ENCODE peak calls at places on chromosomes 6 and 20, in six cellular contexts. K is neuronal stem cell, L is IMR-90, M is mesendoderm, V is mesenchymal stem cell, Z is H1. E is an unnamed sample.

GRCh38 chr6:120681204-120681603 is 653.1 kb downstream of the TBC1D32 start:
- DNase-seq in K (no peak), L (no peak), M (no peak), V (no peak), Z (no peak), E (no peak)

GRCh38 chr6:66772785-66773184 is 1065.8 kb upstream of the EYS start:
- DNase-seq in K (no peak), L (no peak), M (peak), V (peak), Z (no peak), E (no peak)

GRCh38 chr6:42505377-42505702 is 53.6 kb upstream of the TRERF1 start:
- DNase-seq in K (no peak), L (peak), M (no peak), V (peak), Z (no peak), E (no peak)

GRCh38 chr20:13839421-13840092 is 54.7 kb downstream of the NDUFAF5 start:
- DNase-seq in K (no peak), L (peak), M (no peak), V (no peak), Z (no peak), E (no peak)

GRCh38 chr6:158654960-158655485 is 5.2 kb downstream of the SYTL3 start:
- DNase-seq in K (no peak), L (peak), M (no peak), V (peak), Z (no peak), E (no peak)

GRCh38 chr6:117506180-117506835 is 23.8 kb downstream of the DCBLD1 start:
- DNase-seq in K (no peak), L (peak), M (no peak), V (no peak), Z (no peak), E (no peak)

GRCh38 chr6:24775520-24776058 is 852 bp downstream of the GMNN start:
- DNase-seq in K (no peak), L (peak), M (no peak), V (peak), Z (no peak), E (no peak)

GRCh38 chr20:44730441-44730840 is 15.2 kb upstream of the KCNK15 start:
- DNase-seq in K (no peak), L (peak), M (no peak), V (peak), Z (no peak), E (no peak)

GRCh38 chr20:59537991-59538390 is 66.3 kb upstream of the PHACTR3 start:
- DNase-seq in K (no peak), L (no peak), M (no peak), V (no peak), Z (no peak), E (no peak)

GRCh38 chr6:5511924-5512323 is 250.6 kb downstream of the FARS2 start:
- DNase-seq in K (no peak), L (peak), M (no peak), V (peak), Z (no peak), E (no peak)

GRCh38 chr20:43969501-43969900 is 54.8 kb downstream of the TOX2 start:
- DNase-seq in K (no peak), L (no peak), M (no peak), V (no peak), Z (no peak), E (no peak)

GRCh38 chr20:24811020-24811419 is 138.0 kb upstream of the CST7 start:
- DNase-seq in K (no peak), L (no peak), M (no peak), V (no peak), Z (no peak), E (no peak)

GRCh38 chr6:152209211-152209610 is 401.7 kb downstream of the ESR1 start:
- DNase-seq in K (no peak), L (no peak), M (no peak), V (no peak), Z (no peak), E (no peak)

GRCh38 chr6:56661298-56661697 is 18.6 kb upstream of the DST start:
- DNase-seq in K (no peak), L (no peak), M (peak), V (no peak), Z (no peak), E (no peak)

GRCh38 chr6:34424200-34425131 is 1.4 kb downstream of the RPS10 start:
- DNase-seq in K (no peak), L (no peak), M (peak), V (no peak), Z (no peak), E (no peak)

GRCh38 chr20:16846011-16846410 is 97.9 kb downstream of the OTOR start:
- DNase-seq in K (no peak), L (peak), M (no peak), V (no peak), Z (no peak), E (no peak)

GRCh38 chr6:4346659-4347333 is 211.4 kb upstream of the ECI2 start:
- DNase-seq in K (no peak), L (peak), M (peak), V (peak), Z (no peak), E (peak)

GRCh38 chr20:14445310-14445709 is 107.9 kb upstream of the FLRT3 start:
- DNase-seq in K (no peak), L (peak), M (no peak), V (peak), Z (no peak), E (no peak)

GRCh38 chr20:47111576-47111975 is 216.9 kb downstream of the EYA2 start:
- DNase-seq in K (no peak), L (peak), M (no peak), V (no peak), Z (no peak), E (no peak)

GRCh38 chr6:15308445-15309213 is 62.8 kb downstream of the JARID2 start:
- DNase-seq in K (no peak), L (peak), M (peak), V (peak), Z (peak), E (no peak)

GRCh38 chr6:20178327-20178726 is 33.9 kb downstream of the MBOAT1 start:
- DNase-seq in K (no peak), L (no peak), M (no peak), V (no peak), Z (no peak), E (no peak)

GRCh38 chr6:138806889-138807288 is 11.0 kb downstream of the ECT2L start:
- DNase-seq in K (no peak), L (no peak), M (no peak), V (no peak), Z (no peak), E (no peak)

GRCh38 chr6:3370361-3371221 is 86.3 kb downstream of the SLC22A23 start:
- DNase-seq in K (no peak), L (no peak), M (peak), V (no peak), Z (no peak), E (no peak)

GRCh38 chr6:31903957-31904356 is 2.1 kb upstream of the ZBTB12 start:
- DNase-seq in K (no peak), L (peak), M (no peak), V (peak), Z (no peak), E (no peak)

GRCh38 chr20:50588034-50588736 is 78.0 kb downstream of the PTPN1 start:
- DNase-seq in K (peak), L (peak), M (peak), V (peak), Z (peak), E (peak)

GRCh38 chr6:161569071-161569470 is 295.2 kb upstream of the AGPAT4 start:
- DNase-seq in K (no peak), L (no peak), M (no peak), V (no peak), Z (no peak), E (no peak)

GRCh38 chr6:33171096-33171888 is 21.0 kb downstream of the COL11A2 start:
- DNase-seq in K (no peak), L (no peak), M (no peak), V (no peak), Z (no peak), E (no peak)

GRCh38 chr6:41732601-41733348 is 2.6 kb downstream of the TFEB start:
- DNase-seq in K (no peak), L (no peak), M (peak), V (peak), Z (no peak), E (no peak)

GRCh38 chr6:90315354-90315960 is 18.8 kb upstream of the BACH2 start:
- DNase-seq in K (no peak), L (no peak), M (no peak), V (no peak), Z (no peak), E (no peak)

GRCh38 chr6:32954983-32955802 is 2.3 kb upstream of the HLA-DMA start:
- DNase-seq in K (no peak), L (peak), M (peak), V (peak), Z (peak), E (peak)

GRCh38 chr6:41488392-41489129 is 57.6 kb upstream of the FOXP4 start:
- DNase-seq in K (peak), L (peak), M (peak), V (peak), Z (peak), E (peak)

GRCh38 chr6:33313105-33313708 is 671 bp downstream of the TAPBP start:
- DNase-seq in K (no peak), L (peak), M (peak), V (peak), Z (peak), E (peak)

GRCh38 chr6:33857301-33858052 is 53.7 kb upstream of the MLN start:
- DNase-seq in K (no peak), L (no peak), M (no peak), V (no peak), Z (no peak), E (no peak)

GRCh38 chr6:42572523-42572922 is 8.7 kb downstream of the UBR2 start:
- DNase-seq in K (no peak), L (no peak), M (no peak), V (no peak), Z (no peak), E (no peak)

GRCh38 chr6:165662041-165662491 is 975 bp downstream of the PDE10A start:
- DNase-seq in K (peak), L (peak), M (peak), V (peak), Z (no peak), E (peak)

GRCh38 chr6:32609731-32610640 is 20.3 kb upstream of the HLA-DRB1 start:
- DNase-seq in K (peak), L (peak), M (peak), V (peak), Z (peak), E (peak)

GRCh38 chr6:30763155-30763617 is 18.8 kb upstream of the IER3 start:
- DNase-seq in K (no peak), L (no peak), M (no peak), V (no peak), Z (no peak), E (no peak)

GRCh38 chr6:73204252-73204651 is 21.0 kb downstream of the KHDC1L start:
- DNase-seq in K (no peak), L (no peak), M (no peak), V (no peak), Z (no peak), E (no peak)

GRCh38 chr6:71608646-71609045 is 277.7 kb upstream of the RIMS1 start:
- DNase-seq in K (no peak), L (no peak), M (no peak), V (no peak), Z (no peak), E (no peak)
- H4K8ac ChIP-seq in K (no peak), L (no peak), M (no peak), V (no peak), Z (no peak), E (no peak)

GRCh38 chr6:36594029-36594815 is at the start of gene SRSF3:
- DNase-seq in K (peak), L (peak), M (peak), V (peak), Z (peak), E (peak)
- H4K8ac ChIP-seq in K (no peak), L (peak), M (peak), V (peak), Z (peak), E (no peak)

DNA sequence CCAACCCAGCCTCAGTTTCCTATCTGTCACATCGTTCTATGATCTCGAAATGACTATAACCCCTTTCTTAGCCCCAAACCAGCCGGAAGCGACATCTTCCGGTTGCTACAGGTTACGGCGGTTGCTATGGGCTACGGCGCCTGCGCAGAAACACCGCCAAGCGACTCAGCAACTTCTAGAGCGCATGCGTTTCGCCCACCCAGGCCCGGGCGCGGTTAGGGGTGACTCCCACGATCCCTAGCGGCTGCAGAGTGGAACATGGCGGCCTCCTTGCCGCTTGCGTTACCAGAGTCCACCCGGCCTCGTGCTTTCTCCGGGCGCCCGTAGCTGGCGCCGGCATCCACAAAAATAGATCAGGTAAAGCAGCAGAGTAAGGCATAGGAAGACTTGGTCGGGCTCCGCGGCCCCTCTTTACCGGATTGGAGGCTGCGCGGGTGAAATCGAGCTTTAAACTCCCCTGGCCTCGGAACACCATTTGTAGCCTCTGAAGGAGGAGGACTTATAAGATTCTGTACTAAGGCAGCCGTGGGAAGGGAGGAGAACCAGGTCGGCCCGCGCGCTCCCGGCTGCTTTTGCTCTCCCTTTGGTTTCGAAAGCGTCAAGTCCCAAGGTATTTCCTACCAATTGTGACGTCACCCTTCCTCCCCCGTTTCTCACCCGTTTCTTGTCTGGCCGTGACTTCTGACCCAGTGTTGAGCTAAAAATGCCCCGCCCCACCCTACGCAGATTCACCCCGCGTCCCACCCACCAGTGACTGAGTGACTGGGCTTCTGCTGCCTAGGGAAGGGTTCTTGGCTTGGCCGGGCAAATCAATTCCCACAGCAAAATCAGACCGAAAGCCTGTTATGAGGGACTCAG is 3.5 kb downstream of the SDCBP2 start:
- DNase-seq in K (peak), L (peak), M (peak), V (peak), Z (peak), E (peak)
- H4K8ac ChIP-seq in K (peak), L (peak), M (peak), V (peak), Z (peak), E (no peak)

GRCh38 chr20:19407731-19408130 is 195.3 kb downstream of the SLC24A3 start:
- DNase-seq in K (no peak), L (no peak), M (peak), V (no peak), Z (no peak), E (no peak)

GRCh38 chr20:19411811-19412210 is 199.4 kb downstream of the SLC24A3 start:
- DNase-seq in K (no peak), L (no peak), M (no peak), V (no peak), Z (no peak), E (no peak)

GRCh38 chr20:19406371-19406770 is 193.9 kb downstream of the SLC24A3 start:
- DNase-seq in K (no peak), L (no peak), M (no peak), V (no peak), Z (no peak), E (no peak)

GRCh38 chr20:19405958-19406357 is 193.5 kb downstream of the SLC24A3 start:
- DNase-seq in K (no peak), L (no peak), M (no peak), V (no peak), Z (no peak), E (no peak)

GRCh38 chr20:19408971-19409370 is 196.5 kb downstream of the SLC24A3 start:
- DNase-seq in K (no peak), L (no peak), M (peak), V (no peak), Z (no peak), E (no peak)
- H4K8ac ChIP-seq in K (no peak), L (no peak), M (no peak), V (no peak), Z (no peak), E (no peak)

GRCh38 chr6:149468179-149468578 is 16.6 kb downstream of the ZC3H12D start:
- DNase-seq in K (no peak), L (no peak), M (no peak), V (no peak), Z (no peak), E (no peak)

GRCh38 chr6:149472241-149472640 is 12.6 kb downstream of the ZC3H12D start:
- DNase-seq in K (no peak), L (no peak), M (no peak), V (no peak), Z (no peak), E (no peak)

GRCh38 chr6:149473080-149474052 is 11.4 kb downstream of the ZC3H12D start:
- DNase-seq in K (no peak), L (no peak), M (no peak), V (no peak), Z (no peak), E (no peak)

GRCh38 chr6:149471801-149472200 is 13.0 kb downstream of the ZC3H12D start:
- DNase-seq in K (no peak), L (no peak), M (no peak), V (no peak), Z (no peak), E (no peak)

GRCh38 chr6:149470948-149471347 is 13.9 kb downstream of the ZC3H12D start:
- DNase-seq in K (no peak), L (no peak), M (no peak), V (no peak), Z (no peak), E (no peak)
- H4K8ac ChIP-seq in K (no peak), L (no peak), M (no peak), V (no peak), Z (no peak), E (no peak)

GRCh38 chr20:26209171-26209941 is 512.7 kb upstream of the ZNF337 start:
- DNase-seq in K (peak), L (peak), M (peak), V (no peak), Z (peak), E (peak)
- H4K8ac ChIP-seq in K (no peak), L (no peak), M (no peak), V (no peak), Z (no peak), E (no peak)

GRCh38 chr6:126054258-126054702 is 67.9 kb downstream of the TRMT11 start:
- DNase-seq in K (no peak), L (no peak), M (peak), V (peak), Z (no peak), E (no peak)
- H4K8ac ChIP-seq in K (no peak), L (no peak), M (no peak), V (no peak), Z (no peak), E (no peak)

DNA sequence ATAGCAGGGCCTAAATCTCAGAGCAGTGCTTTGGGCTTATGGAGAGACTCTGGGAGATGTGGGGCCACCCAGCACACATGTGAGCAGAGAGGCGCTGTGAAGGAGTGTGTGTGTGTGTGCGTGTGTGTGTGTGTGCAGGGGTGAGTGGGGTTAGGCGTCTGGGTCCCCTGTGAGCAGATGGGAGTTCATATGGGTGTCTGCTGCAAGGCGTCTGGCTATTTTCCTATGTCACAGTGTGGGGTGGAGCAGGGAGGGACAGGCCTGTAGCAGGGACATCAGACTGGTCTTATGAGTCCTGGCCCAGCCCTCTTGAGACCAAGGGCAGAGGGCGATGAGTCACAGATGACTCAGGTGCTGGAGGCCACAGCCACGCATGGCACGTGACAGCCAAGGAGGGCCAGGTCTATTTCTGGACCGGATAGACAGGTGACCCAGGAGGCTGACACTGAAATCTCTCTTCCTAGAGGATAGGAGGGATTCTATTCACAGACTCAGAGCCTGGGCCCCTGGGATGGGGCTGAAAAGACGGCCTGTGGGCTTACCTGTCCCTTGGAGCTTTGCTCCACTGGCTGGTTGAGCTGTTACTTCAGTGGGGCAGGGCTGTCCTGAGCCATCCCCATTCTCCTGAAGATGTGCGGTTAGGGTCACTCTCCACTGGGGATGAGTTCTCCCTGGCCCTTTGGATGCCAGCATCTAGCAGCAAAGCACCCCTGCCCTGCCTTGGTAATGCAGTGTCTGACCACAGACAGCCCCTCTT is 28.9 kb downstream of the VEGFA start:
- DNase-seq in K (no peak), L (peak), M (peak), V (peak), Z (no peak), E (no peak)
- H4K8ac ChIP-seq in K (no peak), L (peak), M (no peak), V (peak), Z (peak), E (no peak)

GRCh38 chr6:26408828-26409730 is 7.0 kb downstream of the BTN3A1 start:
- DNase-seq in K (no peak), L (no peak), M (no peak), V (no peak), Z (peak), E (no peak)
- H4K8ac ChIP-seq in K (no peak), L (no peak), M (no peak), V (peak), Z (no peak), E (no peak)

GRCh38 chr6:167314180-167314821 is 10.6 kb upstream of the TTLL2 start:
- DNase-seq in K (no peak), L (no peak), M (peak), V (no peak), Z (no peak), E (peak)
- H4K8ac ChIP-seq in K (no peak), L (no peak), M (no peak), V (no peak), Z (no peak), E (no peak)